ENCODE peak calls at places on chromosomes 3 and 15, in four cellular contexts. One of them, this sample, is unnamed.

GRCh38 chr15:63292771-63293170 is 15.4 kb downstream of the APH1B start:
- DNase-seq in WTC11: no peak
- DNase-seq in K562: no peak
- DNase-seq in HepG2: no peak
- DNase-seq in this sample: no peak

GRCh38 chr15:59996498-59997041 is 7.5 kb upstream of the FOXB1 start:
- DNase-seq in HepG2: peak; percentile 14
- DNase-seq in WTC11: peak; percentile 56
- DNase-seq in K562: no peak
- DNase-seq in this sample: no peak

GRCh38 chr15:60760646-60761504 is 281.9 kb upstream of the ICE2 start:
- DNase-seq in HepG2: no peak
- DNase-seq in K562: no peak
- DNase-seq in WTC11: no peak
- DNase-seq in this sample: no peak

GRCh38 chr3:72912532-72912931 is 24.7 kb downstream of the GXYLT2 start:
- DNase-seq in K562: no peak
- DNase-seq in HepG2: no peak
- DNase-seq in WTC11: no peak
- DNase-seq in this sample: no peak

GRCh38 chr3:119380697-119381096 is 82.7 kb downstream of the TMEM39A start:
- DNase-seq in WTC11: no peak
- DNase-seq in K562: no peak
- DNase-seq in HepG2: no peak
- DNase-seq in this sample: peak; percentile 19

GRCh38 chr3:81726735-81727134 is 34.7 kb downstream of the GBE1 start:
- DNase-seq in K562: no peak
- DNase-seq in HepG2: no peak
- DNase-seq in WTC11: no peak
- DNase-seq in this sample: no peak

GRCh38 chr3:99674086-99674789 is 35.8 kb downstream of the COL8A1 start:
- DNase-seq in HepG2: no peak
- DNase-seq in WTC11: no peak
- DNase-seq in K562: no peak
- DNase-seq in this sample: no peak

GRCh38 chr3:195078891-195079440 is 192.0 kb downstream of the XXYLT1 start:
- DNase-seq in K562: no peak
- DNase-seq in HepG2: no peak
- DNase-seq in WTC11: no peak
- DNase-seq in this sample: no peak

GRCh38 chr3:181252626-181253025 is 263.1 kb upstream of the DNAJC19 start:
- DNase-seq in HepG2: no peak
- DNase-seq in K562: no peak
- DNase-seq in WTC11: no peak
- DNase-seq in this sample: peak; percentile 16

GRCh38 chr15:99014803-99015676 is 7.4 kb upstream of the PGPEP1L start:
- DNase-seq in K562: peak; percentile 53
- DNase-seq in HepG2: peak; percentile 28
- DNase-seq in WTC11: peak; percentile 85
- DNase-seq in this sample: peak; percentile 70

GRCh38 chr15:99019558-99020540 is 12.3 kb upstream of the PGPEP1L start:
- DNase-seq in K562: no peak
- DNase-seq in HepG2: peak; percentile 21
- DNase-seq in WTC11: no peak
- DNase-seq in this sample: no peak

GRCh38 chr15:99016680-99017321 is 9.2 kb upstream of the PGPEP1L start:
- DNase-seq in K562: no peak
- DNase-seq in HepG2: no peak
- DNase-seq in WTC11: no peak
- DNase-seq in this sample: no peak

GRCh38 chr15:99017322-99017701 is 9.7 kb upstream of the PGPEP1L start:
- DNase-seq in HepG2: no peak
- DNase-seq in K562: no peak
- DNase-seq in WTC11: no peak
- DNase-seq in this sample: no peak

GRCh38 chr15:99015677-99016568 is 8.3 kb upstream of the PGPEP1L start:
- DNase-seq in K562: no peak
- DNase-seq in HepG2: no peak
- DNase-seq in WTC11: peak; percentile 50
- DNase-seq in this sample: peak; percentile 42
- TF ChIP-seq ELF4 in K562: no peak
- TF ChIP-seq ELF4 in HepG2: no peak
- TF ChIP-seq ELF4 in WTC11: no peak
- TF ChIP-seq ELF4 in this sample: no peak

DNA sequence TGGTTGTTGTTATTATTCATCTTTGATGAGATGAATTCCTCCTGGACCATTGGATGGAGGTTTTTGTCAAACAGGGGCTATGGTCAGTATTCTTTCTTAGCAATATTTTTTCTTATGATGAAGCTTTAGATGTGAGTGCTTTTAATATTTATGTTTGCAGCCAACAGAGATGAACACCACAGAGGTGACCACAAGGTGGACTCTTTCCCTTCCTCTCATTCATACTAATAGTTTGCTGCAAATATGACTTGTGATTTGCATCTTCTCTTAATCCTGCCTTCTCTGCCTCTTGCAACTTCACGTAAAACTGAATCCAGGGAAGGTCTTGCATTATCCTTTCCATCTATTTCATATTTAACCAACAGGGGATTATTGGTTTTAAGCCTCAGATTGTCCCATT is 473.1 kb upstream of the UBE2E2 start:
- DNase-seq in K562: no peak
- DNase-seq in HepG2: no peak
- DNase-seq in WTC11: no peak
- DNase-seq in this sample: peak; percentile 18
- TF ChIP-seq ELF4 in K562: no peak
- TF ChIP-seq ELF4 in HepG2: no peak
- TF ChIP-seq ELF4 in WTC11: no peak
- TF ChIP-seq ELF4 in this sample: no peak

DNA sequence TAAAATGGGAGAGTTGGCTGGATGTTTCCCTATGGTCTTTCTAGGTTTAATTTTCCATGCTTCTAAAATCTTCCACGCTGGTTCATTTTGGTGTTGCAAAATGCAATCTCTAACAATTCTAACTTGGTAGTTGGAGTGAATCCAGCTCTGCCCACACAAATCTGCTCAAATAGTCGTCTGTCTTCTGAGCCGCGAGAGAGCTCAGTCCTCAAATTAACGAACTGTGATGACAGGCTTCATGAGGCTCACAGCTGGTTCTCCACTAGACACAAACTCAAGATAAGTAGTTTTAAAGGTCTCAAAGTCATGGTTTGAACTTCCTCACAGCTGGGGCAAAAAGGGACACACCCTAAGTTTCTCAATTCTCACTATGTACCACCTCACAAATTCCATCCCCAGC is 178.6 kb upstream of the LYSMD4 start:
- DNase-seq in WTC11: no peak
- DNase-seq in K562: no peak
- DNase-seq in HepG2: no peak
- DNase-seq in this sample: no peak
- TF ChIP-seq ELF4 in WTC11: no peak
- TF ChIP-seq ELF4 in K562: no peak
- TF ChIP-seq ELF4 in HepG2: no peak
- TF ChIP-seq ELF4 in this sample: no peak

GRCh38 chr3:14544282-14545250 is 4.4 kb upstream of the GRIP2 start:
- DNase-seq in K562: no peak
- DNase-seq in HepG2: no peak
- DNase-seq in WTC11: no peak
- DNase-seq in this sample: no peak
- TF ChIP-seq ELF4 in K562: no peak
- TF ChIP-seq ELF4 in HepG2: no peak
- TF ChIP-seq ELF4 in WTC11: no peak
- TF ChIP-seq ELF4 in this sample: no peak